ENCODE peak calls at places on chromosomes 4 and X, in six cellular contexts. U, J, R, D, O and M are unnamed samples.

GRCh38 chr4:8315343-8316250 is 46.0 kb downstream of the HTRA3 start:
- DNase-seq in J (peak), O (no peak), U (peak), R (no peak), D (peak), M (peak)

GRCh38 chrX:15816886-15817285 is 26.6 kb downstream of the ZRSR2 start:
- DNase-seq in O (no peak), R (no peak), D (peak), U (no peak), J (no peak), M (peak)

GRCh38 chr4:114108869-114109268 is 129.4 kb upstream of the ARSJ start:
- DNase-seq in J (no peak), D (peak), U (no peak), O (no peak), R (no peak), M (peak)

GRCh38 chr4:30720021-30720655 is at the start of gene PCDH7:
- DNase-seq in J (no peak), U (peak), R (no peak), D (peak), O (no peak), M (peak)

GRCh38 chr4:77859256-77859655 is 3.4 kb upstream of the MRPL1 start:
- DNase-seq in R (no peak), U (no peak), O (no peak), J (no peak), D (no peak), M (no peak)

GRCh38 chr4:24734511-24734910 is 60.9 kb upstream of the SOD3 start:
- DNase-seq in O (no peak), J (no peak), D (no peak), R (no peak), U (no peak), M (peak)

GRCh38 chrX:65985922-65986588 is 53.8 kb downstream of the VSIG4 start:
- DNase-seq in O (no peak), R (peak), J (no peak), D (peak), U (no peak), M (peak)

GRCh38 chr4:118974758-118975157 is 86.1 kb downstream of the SYNPO2 start:
- DNase-seq in R (no peak), O (no peak), U (no peak), J (no peak), D (no peak), M (peak)

GRCh38 chr4:651884-652642 is 22.0 kb downstream of the ATP5ME start:
- DNase-seq in D (no peak), O (no peak), U (no peak), R (no peak), J (no peak), M (no peak)

GRCh38 chr4:122540827-122541226 is 80.0 kb downstream of the IL21 start:
- DNase-seq in J (no peak), R (no peak), O (no peak), D (no peak), U (no peak), M (no peak)

GRCh38 chrX:153381684-153382532 is 19.2 kb downstream of the PNMA6E start:
- DNase-seq in D (peak), O (no peak), J (peak), R (no peak), U (no peak), M (peak)

GRCh38 chrX:6446588-6446987 is 88.3 kb downstream of the VCX3A start:
- DNase-seq in O (no peak), D (no peak), R (no peak), U (no peak), J (no peak), M (no peak)

GRCh38 chr4:75919914-75920313 is 17.7 kb upstream of the PPEF2 start:
- DNase-seq in U (no peak), R (no peak), O (no peak), D (peak), J (no peak), M (peak)

GRCh38 chr4:173917255-173917960 is 366.1 kb downstream of the FBXO8 start:
- DNase-seq in D (peak), O (no peak), J (no peak), U (no peak), R (no peak), M (peak)

GRCh38 chrX:49041683-49042529 is 1.3 kb downstream of the TFE3 start:
- DNase-seq in D (peak), O (no peak), U (peak), J (no peak), R (no peak), M (peak)

GRCh38 chrX:131571348-131571747 is 27.5 kb downstream of the OR13H1 start:
- DNase-seq in J (no peak), R (no peak), O (no peak), U (no peak), D (no peak), M (peak)

GRCh38 chr4:186982160-186982559 is 258.5 kb upstream of the FAT1 start:
- DNase-seq in O (no peak), J (no peak), D (no peak), U (no peak), R (no peak), M (no peak)

GRCh38 chr4:177737387-177737965 is 295.2 kb upstream of the AGA start:
- DNase-seq in D (no peak), J (no peak), U (no peak), R (no peak), O (no peak), M (peak)

GRCh38 chr4:5793514-5793913 is 82.5 kb downstream of the EVC start:
- DNase-seq in O (no peak), R (no peak), U (no peak), D (no peak), J (no peak), M (no peak)

GRCh38 chr4:10123227-10124101 is 6.9 kb upstream of the WDR1 start:
- DNase-seq in D (peak), R (no peak), U (peak), J (no peak), O (no peak), M (peak)

GRCh38 chr4:59057804-59058203 is 1947.6 kb upstream of the IGFBP7 start:
- DNase-seq in U (no peak), D (no peak), J (no peak), O (no peak), R (no peak), M (no peak)

GRCh38 chr4:186669159-186669720 is 54.4 kb downstream of the FAT1 start:
- DNase-seq in D (peak), U (no peak), R (no peak), O (no peak), J (peak), M (peak)

GRCh38 chrX:113400193-113400704 is 559.6 kb upstream of the AMOT start:
- DNase-seq in D (no peak), O (no peak), R (no peak), J (no peak), U (no peak), M (no peak)

GRCh38 chr4:184540307-184540706 is 66.0 kb upstream of the IRF2 start:
- DNase-seq in R (no peak), J (no peak), O (no peak), U (no peak), D (no peak), M (no peak)

GRCh38 chr4:153541426-153542096 is 75.4 kb downstream of the TMEM131L start:
- DNase-seq in O (no peak), R (no peak), U (no peak), J (no peak), D (peak), M (peak)

GRCh38 chr4:26433556-26433955 is 56.7 kb downstream of the CCKAR start:
- DNase-seq in R (no peak), D (no peak), U (no peak), J (no peak), O (no peak), M (peak)

GRCh38 chr4:188432328-188432727 is 293.1 kb downstream of the TRIML1 start:
- DNase-seq in U (no peak), R (no peak), J (no peak), O (no peak), D (no peak), M (no peak)

GRCh38 chrX:69025802-69026301 is 139.4 kb downstream of the PJA1 start:
- DNase-seq in R (no peak), O (no peak), J (no peak), U (no peak), D (no peak), M (peak)

GRCh38 chr4:23162275-23162674 is 469.5 kb downstream of the GBA3 start:
- DNase-seq in D (no peak), R (no peak), J (no peak), O (no peak), U (no peak), M (no peak)

GRCh38 chr4:184477201-184477999 is 3.0 kb upstream of the IRF2 start:
- DNase-seq in O (no peak), R (no peak), D (no peak), J (no peak), U (no peak), M (no peak)

GRCh38 chr4:99221980-99222379 is 2.9 kb upstream of the ADH6 start:
- DNase-seq in J (no peak), U (no peak), D (no peak), R (no peak), O (no peak), M (no peak)

GRCh38 chrX:21839334-21840198 is at the start of gene MBTPS2:
- DNase-seq in J (peak), O (peak), R (peak), D (peak), U (peak), M (peak)

GRCh38 chr4:150123982-150124670 is 45.9 kb downstream of the DCLK2 start:
- DNase-seq in U (no peak), D (peak), J (no peak), R (no peak), O (no peak), M (no peak)

GRCh38 chrX:133968109-133968508 is 17.3 kb downstream of the GPC3 start:
- DNase-seq in U (no peak), R (no peak), O (no peak), D (no peak), J (no peak), M (no peak)

GRCh38 chrX:2425281-2426071 is 75.3 kb downstream of the DHRSX start:
- DNase-seq in J (no peak), D (no peak), O (no peak), U (no peak), R (no peak), M (no peak)

GRCh38 chrX:129613596-129613995 is 41.2 kb downstream of the APLN start:
- DNase-seq in R (no peak), J (no peak), D (no peak), U (no peak), O (no peak), M (no peak)

GRCh38 chr4:150931796-150932195 is 83.3 kb downstream of the LRBA start:
- DNase-seq in D (no peak), O (no peak), R (no peak), J (no peak), U (no peak), M (no peak)